ENCODE peak calls at places on chromosomes 6 and 20, in six cellular contexts. D is CD8-positive, alpha-beta T cell; X is OCI-LY7; A is lower lobe of right lung; Y is hepatocyte; K is CD8-positive, alpha-beta memory T cell. P is an unnamed sample. For H3K4me1, the result is how much of the 10 kb centered on the place peaks cover.

GRCh38 chr6:160975111-160975510 is 16.5 kb upstream of the MAP3K4 start:
- DNase-seq in K (no peak), Y (no peak), D (no peak), X (no peak), A (no peak), P (no peak)

GRCh38 chr6:83838727-83839126 is 14.4 kb upstream of the RIPPLY2 start:
- DNase-seq in X (no peak), D (no peak), K (no peak), Y (no peak), A (no peak), P (no peak)

GRCh38 chr6:112291161-112291762 is 36.9 kb upstream of the LAMA4 start:
- DNase-seq in D (no peak), Y (no peak), X (no peak), A (no peak), K (no peak), P (no peak)

GRCh38 chr20:43838703-43839060 is 76.0 kb upstream of the TOX2 start:
- DNase-seq in X (no peak), A (no peak), Y (no peak), K (no peak), D (no peak), P (no peak)

GRCh38 chr20:58309607-58310290 is at the start of gene RAB22A:
- DNase-seq in A (peak), K (peak), D (peak), Y (peak), X (peak), P (peak)

GRCh38 chr6:1024587-1024986 is 287.3 kb upstream of the FOXQ1 start:
- DNase-seq in Y (peak), A (no peak), X (no peak), D (no peak), K (no peak), P (no peak)

GRCh38 chr6:43389713-43390265 is 20.3 kb upstream of the ZNF318 start:
- DNase-seq in X (no peak), Y (no peak), K (no peak), D (no peak), A (no peak), P (no peak)

GRCh38 chr20:58702859-58703648 is 10.5 kb downstream of the NPEPL1 start:
- DNase-seq in X (no peak), K (no peak), Y (no peak), D (peak), A (no peak), P (no peak)

GRCh38 chr6:85677243-85677956 is 34.7 kb upstream of the SYNCRIP start:
- DNase-seq in Y (peak), A (no peak), K (no peak), X (peak), D (no peak), P (peak)

GRCh38 chr6:114272582-114272981 is 70.2 kb downstream of the HS3ST5 start:
- DNase-seq in X (no peak), D (no peak), A (no peak), Y (peak), K (no peak), P (no peak)

GRCh38 chr6:26284537-26285142 is 80.4 kb upstream of the BTN3A2 start:
- DNase-seq in X (peak), D (peak), A (peak), K (peak), Y (peak), P (peak)

GRCh38 chr20:61934716-61935530 is 130.8 kb downstream of the TAF4 start:
- DNase-seq in A (peak), K (no peak), D (no peak), Y (no peak), X (no peak), P (no peak)

GRCh38 chr6:1701668-1702353 is 92.1 kb downstream of the FOXC1 start:
- DNase-seq in Y (peak), D (no peak), A (no peak), X (no peak), K (no peak), P (no peak)

GRCh38 chr6:5126214-5126613 is 41.1 kb downstream of the PPP1R3G start:
- DNase-seq in K (no peak), X (no peak), Y (no peak), D (no peak), A (no peak), P (no peak)

GRCh38 chr6:29552512-29553051 is 7.0 kb downstream of the UBD start:
- DNase-seq in K (peak), X (peak), A (no peak), D (no peak), Y (peak), P (peak)

GRCh38 chr6:145964948-145965366 is 799 bp upstream of the SHPRH start:
- DNase-seq in Y (peak), X (peak), D (no peak), K (no peak), A (no peak), P (peak)

GRCh38 chr6:95325858-95326257 is 251.5 kb upstream of the MANEA start:
- DNase-seq in D (no peak), X (no peak), A (no peak), K (no peak), Y (no peak), P (no peak)

GRCh38 chr6:72246926-72247325 is 360.6 kb downstream of the RIMS1 start:
- DNase-seq in D (no peak), X (no peak), K (no peak), Y (peak), A (no peak), P (no peak)

GRCh38 chr20:32908334-32909292 is 49.9 kb downstream of the EFCAB8 start:
- DNase-seq in D (no peak), A (peak), X (no peak), Y (no peak), K (peak), P (no peak)

GRCh38 chr20:35013421-35014411 is 58.0 kb downstream of the MYH7B start:
- DNase-seq in A (no peak), K (no peak), D (no peak), Y (no peak), X (no peak), P (no peak)

GRCh38 chr6:143160008-143160407 is 99.3 kb downstream of the AIG1 start:
- DNase-seq in K (no peak), D (no peak), X (no peak), A (no peak), Y (no peak), P (no peak)

GRCh38 chr20:41030536-41031242 is 2.1 kb downstream of the TOP1 start:
- DNase-seq in K (no peak), X (no peak), D (no peak), Y (no peak), A (no peak), P (peak)

GRCh38 chr20:58546312-58546711 is 31.1 kb upstream of the APCDD1L start:
- DNase-seq in K (no peak), Y (no peak), A (no peak), D (no peak), X (no peak), P (no peak)

GRCh38 chr20:56348746-56349145 is 10.0 kb upstream of the FAM210B start:
- DNase-seq in K (no peak), Y (no peak), X (no peak), A (no peak), D (no peak), P (no peak)

GRCh38 chr6:139625081-139625939 is 250.9 kb upstream of the CITED2 start:
- DNase-seq in A (no peak), Y (no peak), K (no peak), D (no peak), X (no peak), P (no peak)

GRCh38 chr6:95686272-95686671 is 108.9 kb downstream of the MANEA start:
- DNase-seq in X (no peak), K (no peak), D (no peak), A (no peak), Y (no peak), P (no peak)

GRCh38 chr20:32780749-32781402 is 18.7 kb downstream of the DNMT3B start:
- DNase-seq in X (no peak), K (no peak), A (no peak), Y (no peak), D (no peak), P (no peak)

GRCh38 chr6:110389689-110390382 is 25.5 kb downstream of the DDO start:
- DNase-seq in X (peak), D (no peak), K (no peak), Y (no peak), A (no peak), P (peak)

GRCh38 chr20:48965189-48965910 is 43.8 kb downstream of the ARFGEF2 start:
- DNase-seq in A (no peak), D (no peak), K (no peak), X (no peak), Y (no peak), P (no peak)

GRCh38 chr6:16764188-16764950 is 3.1 kb upstream of the ATXN1 start:
- DNase-seq in D (no peak), K (peak), X (no peak), Y (peak), A (no peak), P (no peak)
- H3K4me1 ChIP-seq in D (under half), K (under half), X (under half), Y (under half), A (under half), P (under half)

DNA sequence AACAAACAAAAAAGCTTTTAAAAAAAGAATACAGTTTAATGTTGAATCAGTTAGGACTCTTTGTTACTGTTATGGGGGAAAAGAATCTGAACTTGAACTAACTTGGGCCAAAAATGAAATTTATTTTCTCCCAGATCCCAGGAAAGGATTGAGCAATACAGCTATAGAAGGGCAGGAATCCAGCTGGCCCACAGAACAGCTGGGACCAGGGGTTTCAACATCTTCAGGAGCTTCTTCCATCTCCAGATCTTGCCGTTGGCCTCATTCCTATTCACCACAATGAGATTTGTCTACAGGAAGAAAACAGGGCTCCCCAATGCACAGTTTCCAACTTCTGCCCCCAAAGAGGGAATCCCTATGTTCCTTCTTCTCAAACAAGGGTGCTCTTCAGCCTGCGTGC is 43.2 kb upstream of the AKAP12 start:
- DNase-seq in K (no peak), D (no peak), Y (no peak), X (no peak), A (no peak), P (no peak)
- H3K4me3 ChIP-seq in K (no peak), D (no peak), Y (no peak), X (no peak), A (no peak), P (no peak)

GRCh38 chr6:149147191-149147590 is 170.3 kb upstream of the TAB2 start:
- DNase-seq in D (no peak), X (no peak), A (no peak), K (no peak), Y (no peak), P (no peak)

GRCh38 chr6:149147939-149148718 is 169.4 kb upstream of the TAB2 start:
- DNase-seq in K (peak), Y (no peak), A (no peak), D (no peak), X (no peak), P (peak)

GRCh38 chr6:149150999-149151398 is 166.5 kb upstream of the TAB2 start:
- DNase-seq in K (no peak), X (no peak), A (no peak), Y (no peak), D (no peak), P (no peak)

GRCh38 chr6:149150301-149150700 is 167.2 kb upstream of the TAB2 start:
- DNase-seq in Y (no peak), D (no peak), K (no peak), A (no peak), X (no peak), P (no peak)

GRCh38 chr6:149149682-149150081 is 167.8 kb upstream of the TAB2 start:
- DNase-seq in A (no peak), Y (no peak), K (no peak), D (no peak), X (no peak), P (no peak)
- H3K4me1 ChIP-seq in A (under half), Y (under half), K (under half), D (under half), X (under half), P (under half)

DNA sequence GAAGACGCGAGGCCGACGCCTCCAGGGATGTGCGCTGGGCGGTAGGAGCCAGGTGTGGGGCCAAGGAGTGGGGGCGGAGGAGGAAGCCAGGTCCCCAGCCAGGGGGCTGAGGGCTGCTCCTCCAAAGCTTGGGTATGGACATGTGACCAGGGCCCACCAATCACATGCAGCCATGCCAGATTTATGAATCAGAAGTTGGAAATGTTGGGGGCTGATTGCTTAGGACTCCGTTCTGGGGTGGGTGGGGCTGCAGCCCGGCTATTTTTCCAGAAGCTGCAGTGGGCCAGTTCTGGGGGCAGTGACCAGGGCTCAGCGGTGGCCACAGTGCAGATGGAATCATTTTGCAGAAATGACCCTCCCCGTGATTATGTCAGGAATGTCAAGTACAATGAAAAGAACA is 96.0 kb downstream of the CEBPB start:
- DNase-seq in D (no peak), A (no peak), Y (peak), X (peak), K (no peak), P (no peak)
- H3K4me3 ChIP-seq in D (no peak), A (no peak), Y (no peak), X (no peak), K (no peak), P (no peak)

DNA sequence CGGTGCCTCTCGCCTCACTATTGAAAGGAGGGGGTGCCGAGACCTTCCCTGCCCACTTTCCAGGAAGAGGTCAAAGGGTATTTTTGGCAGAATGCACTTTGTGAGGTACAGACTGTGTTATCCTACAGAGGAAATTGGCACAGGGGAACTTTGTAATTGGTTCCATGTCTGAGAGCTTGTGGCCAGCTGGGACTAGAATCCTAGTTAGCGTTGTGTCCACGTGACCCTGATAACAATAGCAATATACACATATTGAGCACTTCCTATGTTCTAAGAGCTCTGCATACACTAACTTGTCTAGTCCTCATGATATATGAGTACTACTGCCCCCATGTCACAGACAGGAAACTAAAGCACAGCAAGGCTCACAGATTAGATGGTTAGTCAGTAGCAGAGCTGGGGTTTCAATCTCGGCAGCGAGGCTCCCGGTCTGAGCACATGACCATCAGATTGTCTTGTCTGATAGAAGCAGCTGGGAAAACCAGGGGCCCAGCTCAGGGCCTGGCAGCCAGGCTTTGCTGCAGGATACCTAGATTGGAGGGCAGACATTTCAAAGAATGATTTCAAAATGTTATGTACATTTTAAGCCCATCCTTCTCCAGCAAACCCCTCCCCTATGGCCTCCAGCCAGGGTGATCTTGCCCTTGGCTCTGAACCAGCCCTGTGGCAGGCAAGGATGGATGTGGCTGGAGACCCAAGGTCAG is 1.4 kb downstream of the MAPK13 start:
- DNase-seq in A (no peak), D (peak), K (peak), Y (peak), X (peak), P (peak)
- H3K4me1 ChIP-seq in A (half or more), D (under half), K (under half), Y (under half), X (under half), P (under half)

GRCh38 chr20:2694519-2694918 is 1.9 kb downstream of the EBF4 start:
- DNase-seq in K (no peak), Y (no peak), A (no peak), X (no peak), D (no peak), P (no peak)

GRCh38 chr20:2692036-2692885 is at the start of gene EBF4:
- DNase-seq in K (peak), A (peak), Y (peak), D (no peak), X (peak), P (peak)

GRCh38 chr20:2692886-2693285 is 306 bp downstream of the EBF4 start:
- DNase-seq in D (no peak), A (no peak), K (peak), Y (no peak), X (peak), P (no peak)

GRCh38 chr20:2693996-2694471 is 1.5 kb downstream of the EBF4 start:
- DNase-seq in D (no peak), A (no peak), K (no peak), Y (no peak), X (no peak), P (no peak)

GRCh38 chr20:2693286-2693995 is 861 bp downstream of the EBF4 start:
- DNase-seq in A (no peak), K (peak), Y (peak), D (peak), X (no peak), P (no peak)
- H3K4me3 ChIP-seq in A (peak), K (no peak), Y (no peak), D (no peak), X (no peak), P (peak)

GRCh38 chr20:9928955-9929354 is 90.1 kb upstream of the PAK5 start:
- DNase-seq in X (no peak), Y (no peak), D (no peak), K (no peak), A (no peak), P (no peak)
- H3K4me1 ChIP-seq in X (under half), Y (under half), D (under half), K (under half), A (under half), P (under half)

GRCh38 chr20:23084282-23084844 is 1.8 kb downstream of the CD93 start:
- DNase-seq in Y (no peak), A (no peak), D (no peak), K (no peak), X (no peak), P (no peak)
- H3K4me3 ChIP-seq in Y (no peak), A (peak), D (no peak), K (no peak), X (no peak), P (no peak)

GRCh38 chr6:16436550-16436949 is 198.2 kb downstream of the GMPR start:
- DNase-seq in D (no peak), X (no peak), K (peak), A (no peak), Y (no peak), P (peak)
- H3K4me1 ChIP-seq in D (under half), X (under half), K (under half), A (under half), Y (under half), P (under half)